ENCODE peak calls at places on chromosomes 13 and 19, in ten cellular contexts. One of them, this sample, is unnamed.
A peak's percentile ranks its signal among the peaks of the same experiment; 100 is the strongest.

GRCh38 chr13:32408296-32408998 is 19.5 kb downstream of the N4BP2L1 start:
- DNase-seq in H9: no peak
- DNase-seq in left ventricle myocardium inferior: no peak
- DNase-seq in psoas muscle: no peak
- DNase-seq in stomach: no peak
- DNase-seq in esophagus muscularis mucosa: no peak
- DNase-seq in neural progenitor cell: no peak
- DNase-seq in thyroid gland: peak; percentile 60
- DNase-seq in heart left ventricle: no peak
- DNase-seq in K562: no peak
- DNase-seq in this sample: no peak

GRCh38 chr19:45771331-45771933 is 2.4 kb upstream of the SIX5 start:
- DNase-seq in H9: no peak
- DNase-seq in left ventricle myocardium inferior: no peak
- DNase-seq in psoas muscle: no peak
- DNase-seq in stomach: peak; percentile 40
- DNase-seq in esophagus muscularis mucosa: no peak
- DNase-seq in neural progenitor cell: no peak
- DNase-seq in thyroid gland: no peak
- DNase-seq in heart left ventricle: peak; percentile 39
- DNase-seq in K562: no peak
- DNase-seq in this sample: no peak

GRCh38 chr13:66312312-66313087 is 917.6 kb downstream of the PCDH9 start:
- DNase-seq in H9: no peak
- DNase-seq in left ventricle myocardium inferior: no peak
- DNase-seq in psoas muscle: no peak
- DNase-seq in stomach: peak; percentile 60
- DNase-seq in esophagus muscularis mucosa: no peak
- DNase-seq in neural progenitor cell: no peak
- DNase-seq in thyroid gland: no peak
- DNase-seq in heart left ventricle: no peak
- DNase-seq in K562: no peak
- DNase-seq in this sample: peak; percentile 76

GRCh38 chr13:62846302-62846701 is 1430.7 kb upstream of the PCDH20 start:
- DNase-seq in H9: no peak
- DNase-seq in left ventricle myocardium inferior: no peak
- DNase-seq in psoas muscle: no peak
- DNase-seq in stomach: no peak
- DNase-seq in esophagus muscularis mucosa: no peak
- DNase-seq in neural progenitor cell: no peak
- DNase-seq in thyroid gland: no peak
- DNase-seq in heart left ventricle: no peak
- DNase-seq in K562: no peak
- DNase-seq in this sample: no peak

GRCh38 chr13:28094311-28094710 is 6.1 kb downstream of the FLT3 start:
- DNase-seq in H9: no peak
- DNase-seq in left ventricle myocardium inferior: no peak
- DNase-seq in psoas muscle: no peak
- DNase-seq in stomach: no peak
- DNase-seq in esophagus muscularis mucosa: no peak
- DNase-seq in neural progenitor cell: no peak
- DNase-seq in thyroid gland: no peak
- DNase-seq in heart left ventricle: no peak
- DNase-seq in K562: no peak
- DNase-seq in this sample: no peak

GRCh38 chr13:27406178-27406939 is 18.1 kb upstream of the GTF3A start:
- DNase-seq in H9: no peak
- DNase-seq in left ventricle myocardium inferior: no peak
- DNase-seq in psoas muscle: no peak
- DNase-seq in stomach: no peak
- DNase-seq in esophagus muscularis mucosa: no peak
- DNase-seq in neural progenitor cell: peak; percentile 31
- DNase-seq in thyroid gland: peak; percentile 18
- DNase-seq in heart left ventricle: no peak
- DNase-seq in K562: peak; percentile 14
- DNase-seq in this sample: peak; percentile 56

GRCh38 chr13:92175330-92175729 is 776.9 kb downstream of the GPC5 start:
- DNase-seq in H9: peak; percentile 34
- DNase-seq in left ventricle myocardium inferior: no peak
- DNase-seq in psoas muscle: no peak
- DNase-seq in stomach: no peak
- DNase-seq in esophagus muscularis mucosa: no peak
- DNase-seq in neural progenitor cell: peak; percentile 65
- DNase-seq in thyroid gland: peak; percentile 20
- DNase-seq in heart left ventricle: no peak
- DNase-seq in K562: peak; percentile 3
- DNase-seq in this sample: peak; percentile 94

GRCh38 chr19:2461751-2462634 is 5.2 kb upstream of the LMNB2 start:
- DNase-seq in H9: peak; percentile 84
- DNase-seq in left ventricle myocardium inferior: peak; percentile 67
- DNase-seq in psoas muscle: peak; percentile 63
- DNase-seq in stomach: peak; percentile 34
- DNase-seq in esophagus muscularis mucosa: no peak
- DNase-seq in neural progenitor cell: peak; percentile 78
- DNase-seq in thyroid gland: peak; percentile 31
- DNase-seq in heart left ventricle: peak; percentile 75
- DNase-seq in K562: peak; percentile 41
- DNase-seq in this sample: peak; percentile 48

GRCh38 chr13:30645629-30646028 is 27.9 kb downstream of the USPL1 start:
- DNase-seq in H9: no peak
- DNase-seq in left ventricle myocardium inferior: no peak
- DNase-seq in psoas muscle: no peak
- DNase-seq in stomach: no peak
- DNase-seq in esophagus muscularis mucosa: no peak
- DNase-seq in neural progenitor cell: no peak
- DNase-seq in thyroid gland: no peak
- DNase-seq in heart left ventricle: no peak
- DNase-seq in K562: no peak
- DNase-seq in this sample: no peak

GRCh38 chr13:30648522-30649012 is 30.8 kb downstream of the USPL1 start:
- DNase-seq in H9: no peak
- DNase-seq in left ventricle myocardium inferior: no peak
- DNase-seq in psoas muscle: no peak
- DNase-seq in stomach: no peak
- DNase-seq in esophagus muscularis mucosa: no peak
- DNase-seq in neural progenitor cell: no peak
- DNase-seq in thyroid gland: no peak
- DNase-seq in heart left ventricle: no peak
- DNase-seq in K562: no peak
- DNase-seq in this sample: no peak

GRCh38 chr13:30652746-30653145 is 35.0 kb downstream of the USPL1 start:
- DNase-seq in H9: no peak
- DNase-seq in left ventricle myocardium inferior: no peak
- DNase-seq in psoas muscle: no peak
- DNase-seq in stomach: no peak
- DNase-seq in esophagus muscularis mucosa: no peak
- DNase-seq in neural progenitor cell: no peak
- DNase-seq in thyroid gland: no peak
- DNase-seq in heart left ventricle: no peak
- DNase-seq in K562: no peak
- DNase-seq in this sample: no peak

GRCh38 chr13:30647420-30647819 is 29.7 kb downstream of the USPL1 start:
- DNase-seq in H9: no peak
- DNase-seq in left ventricle myocardium inferior: no peak
- DNase-seq in psoas muscle: no peak
- DNase-seq in stomach: no peak
- DNase-seq in esophagus muscularis mucosa: no peak
- DNase-seq in neural progenitor cell: no peak
- DNase-seq in thyroid gland: no peak
- DNase-seq in heart left ventricle: no peak
- DNase-seq in K562: no peak
- DNase-seq in this sample: no peak

GRCh38 chr13:30647824-30648521 is 30.3 kb downstream of the USPL1 start:
- DNase-seq in H9: no peak
- DNase-seq in left ventricle myocardium inferior: no peak
- DNase-seq in psoas muscle: no peak
- DNase-seq in stomach: no peak
- DNase-seq in esophagus muscularis mucosa: no peak
- DNase-seq in neural progenitor cell: no peak
- DNase-seq in thyroid gland: no peak
- DNase-seq in heart left ventricle: no peak
- DNase-seq in K562: no peak
- DNase-seq in this sample: no peak
- H3K4me1 ChIP-seq in H9: no peaks in the 10 kb centered on the region
- H3K4me1 ChIP-seq in left ventricle myocardium inferior: peaks cover 22% of the 10 kb centered on the region
- H3K4me1 ChIP-seq in psoas muscle: peaks cover 16% of the 10 kb centered on the region
- H3K4me1 ChIP-seq in stomach: no peaks in the 10 kb centered on the region
- H3K4me1 ChIP-seq in esophagus muscularis mucosa: peaks cover 55% of the 10 kb centered on the region
- H3K4me1 ChIP-seq in neural progenitor cell: no peaks in the 10 kb centered on the region
- H3K4me1 ChIP-seq in thyroid gland: no peaks in the 10 kb centered on the region
- H3K4me1 ChIP-seq in heart left ventricle: peaks cover 14% of the 10 kb centered on the region
- H3K4me1 ChIP-seq in K562: peaks cover 2% of the 10 kb centered on the region
- H3K4me1 ChIP-seq in this sample: peaks cover 26% of the 10 kb centered on the region

DNA sequence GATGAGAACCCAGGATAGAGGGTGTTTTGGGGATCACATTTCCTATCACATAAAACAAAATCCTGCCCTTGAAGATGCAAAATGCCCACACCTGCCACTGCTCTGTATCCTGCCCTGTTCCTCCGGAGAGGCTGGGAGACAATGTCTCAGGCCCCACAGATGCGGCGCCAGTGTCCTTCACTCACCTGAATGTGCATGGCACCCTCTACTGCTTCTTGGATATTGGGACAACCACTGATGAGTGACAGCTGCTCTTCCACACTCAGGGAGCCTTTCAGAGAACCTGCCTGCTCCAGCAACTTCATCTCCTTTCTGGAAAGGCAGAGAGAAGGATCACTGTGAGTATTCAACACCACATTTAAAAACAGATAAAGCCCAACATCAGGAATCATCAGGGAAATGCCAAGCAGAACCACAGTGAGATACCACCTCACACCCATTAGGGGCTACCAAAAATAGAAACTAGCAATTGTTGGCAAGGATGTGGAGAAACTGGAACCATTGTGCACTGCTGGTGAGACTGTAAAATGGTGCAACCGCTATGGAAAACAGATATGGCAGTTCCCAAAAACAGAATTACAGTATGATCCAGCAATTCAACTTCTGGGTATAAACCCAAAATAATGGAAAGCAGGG is 36.4 kb downstream of the CRYL1 start:
- DNase-seq in H9: no peak
- DNase-seq in left ventricle myocardium inferior: no peak
- DNase-seq in psoas muscle: no peak
- DNase-seq in stomach: peak; percentile 49
- DNase-seq in esophagus muscularis mucosa: no peak
- DNase-seq in neural progenitor cell: no peak
- DNase-seq in thyroid gland: peak; percentile 48
- DNase-seq in heart left ventricle: peak; percentile 62
- DNase-seq in K562: no peak
- DNase-seq in this sample: no peak
- TF ChIP-seq CTCF in H9: no peak
- TF ChIP-seq CTCF in left ventricle myocardium inferior: peak; percentile 38
- TF ChIP-seq CTCF in psoas muscle: peak; percentile 41
- TF ChIP-seq CTCF in stomach: no peak
- TF ChIP-seq CTCF in esophagus muscularis mucosa: peak; percentile 24
- TF ChIP-seq CTCF in neural progenitor cell: no peak
- TF ChIP-seq CTCF in thyroid gland: peak; percentile 48
- TF ChIP-seq CTCF in heart left ventricle: peak; percentile 57
- TF ChIP-seq CTCF in K562: peak; percentile 31
- TF ChIP-seq CTCF in this sample: no peak

GRCh38 chr19:28537896-28538295 is 675.1 kb downstream of the UQCRFS1 start:
- DNase-seq in H9: no peak
- DNase-seq in left ventricle myocardium inferior: no peak
- DNase-seq in psoas muscle: no peak
- DNase-seq in stomach: no peak
- DNase-seq in esophagus muscularis mucosa: no peak
- DNase-seq in neural progenitor cell: no peak
- DNase-seq in thyroid gland: no peak
- DNase-seq in heart left ventricle: no peak
- DNase-seq in K562: no peak
- DNase-seq in this sample: no peak

GRCh38 chr19:28535352-28535775 is 677.6 kb downstream of the UQCRFS1 start:
- DNase-seq in H9: no peak
- DNase-seq in left ventricle myocardium inferior: no peak
- DNase-seq in psoas muscle: no peak
- DNase-seq in stomach: no peak
- DNase-seq in esophagus muscularis mucosa: no peak
- DNase-seq in neural progenitor cell: no peak
- DNase-seq in thyroid gland: no peak
- DNase-seq in heart left ventricle: no peak
- DNase-seq in K562: peak; percentile 38
- DNase-seq in this sample: no peak

GRCh38 chr19:28534740-28535351 is 678.1 kb downstream of the UQCRFS1 start:
- DNase-seq in H9: no peak
- DNase-seq in left ventricle myocardium inferior: no peak
- DNase-seq in psoas muscle: no peak
- DNase-seq in stomach: no peak
- DNase-seq in esophagus muscularis mucosa: no peak
- DNase-seq in neural progenitor cell: no peak
- DNase-seq in thyroid gland: no peak
- DNase-seq in heart left ventricle: no peak
- DNase-seq in K562: no peak
- DNase-seq in this sample: no peak

GRCh38 chr19:28539759-28540158 is 673.2 kb downstream of the UQCRFS1 start:
- DNase-seq in H9: no peak
- DNase-seq in left ventricle myocardium inferior: no peak
- DNase-seq in psoas muscle: no peak
- DNase-seq in stomach: no peak
- DNase-seq in esophagus muscularis mucosa: no peak
- DNase-seq in neural progenitor cell: no peak
- DNase-seq in thyroid gland: no peak
- DNase-seq in heart left ventricle: no peak
- DNase-seq in K562: no peak
- DNase-seq in this sample: no peak

DNA sequence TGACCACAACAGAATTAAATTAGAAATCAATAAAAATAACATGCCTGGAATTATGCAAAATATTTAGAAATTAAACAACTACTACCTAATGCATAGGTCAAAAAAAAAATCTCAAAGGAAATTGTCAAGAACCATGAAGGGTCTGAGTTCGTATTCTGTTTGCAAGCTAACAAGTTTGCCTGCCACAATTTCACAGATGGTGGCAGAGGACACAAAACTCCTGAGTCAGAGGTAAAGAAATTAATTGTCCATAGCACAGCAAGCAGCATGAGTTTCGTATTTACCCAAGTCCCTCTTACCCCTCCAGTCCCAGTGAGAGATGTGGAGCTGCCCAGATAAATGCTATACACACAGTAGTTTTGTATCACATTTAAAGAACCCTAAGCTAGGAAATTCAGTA is 675.9 kb downstream of the UQCRFS1 start:
- DNase-seq in H9: no peak
- DNase-seq in left ventricle myocardium inferior: no peak
- DNase-seq in psoas muscle: no peak
- DNase-seq in stomach: no peak
- DNase-seq in esophagus muscularis mucosa: no peak
- DNase-seq in neural progenitor cell: no peak
- DNase-seq in thyroid gland: no peak
- DNase-seq in heart left ventricle: no peak
- DNase-seq in K562: no peak
- DNase-seq in this sample: no peak
- H3K4me1 ChIP-seq in H9: no peaks in the 10 kb centered on the region
- H3K4me1 ChIP-seq in left ventricle myocardium inferior: no peaks in the 10 kb centered on the region
- H3K4me1 ChIP-seq in psoas muscle: no peaks in the 10 kb centered on the region
- H3K4me1 ChIP-seq in stomach: no peaks in the 10 kb centered on the region
- H3K4me1 ChIP-seq in esophagus muscularis mucosa: no peaks in the 10 kb centered on the region
- H3K4me1 ChIP-seq in neural progenitor cell: no peaks in the 10 kb centered on the region
- H3K4me1 ChIP-seq in thyroid gland: no peaks in the 10 kb centered on the region
- H3K4me1 ChIP-seq in heart left ventricle: no peaks in the 10 kb centered on the region
- H3K4me1 ChIP-seq in K562: peaks cover 3% of the 10 kb centered on the region
- H3K4me1 ChIP-seq in this sample: no peaks in the 10 kb centered on the region

DNA sequence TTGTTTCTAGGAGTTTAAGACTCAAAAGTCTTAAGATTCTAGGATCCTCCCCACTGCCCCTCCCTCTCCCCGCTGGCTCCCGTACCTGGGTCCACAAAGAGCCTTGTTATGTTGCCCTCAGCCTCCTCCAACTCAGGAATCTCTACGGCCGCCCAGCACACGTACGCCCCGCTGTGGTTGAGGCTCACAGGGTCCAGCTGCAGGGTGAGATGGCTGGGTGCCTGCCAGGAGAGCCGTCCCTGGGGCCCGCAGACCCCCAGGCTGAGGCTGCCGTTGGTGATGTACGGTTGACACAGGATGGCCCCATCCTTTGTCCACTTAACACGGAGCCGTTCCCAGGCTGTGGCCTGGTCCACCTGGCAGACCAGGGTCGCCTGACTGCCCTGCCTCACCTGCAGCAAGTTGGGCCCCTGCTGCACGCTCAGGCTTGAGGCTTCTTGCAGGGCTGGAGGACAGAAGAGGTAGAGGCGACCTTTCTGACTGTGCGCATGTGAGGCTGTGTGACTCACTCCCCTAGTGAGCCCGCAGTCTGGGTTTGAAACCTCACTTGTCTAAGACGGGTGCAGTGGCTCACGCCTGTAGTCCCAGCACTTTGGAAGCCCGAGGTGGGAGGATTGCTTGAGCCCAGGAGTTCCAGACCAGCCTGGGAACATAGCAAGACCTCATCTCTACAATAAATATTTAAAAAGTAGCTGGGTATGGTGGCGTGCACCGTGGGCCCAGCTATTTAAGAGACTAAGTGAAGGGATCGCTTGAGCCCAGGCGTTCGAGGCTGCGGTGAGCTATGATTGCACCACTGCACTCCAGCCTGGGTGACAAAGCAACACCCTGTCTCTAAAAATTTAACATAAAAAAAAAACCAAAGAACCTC is 4.1 kb downstream of the TMIGD2 start:
- DNase-seq in H9: peak; percentile 61
- DNase-seq in left ventricle myocardium inferior: no peak
- DNase-seq in psoas muscle: no peak
- DNase-seq in stomach: no peak
- DNase-seq in esophagus muscularis mucosa: no peak
- DNase-seq in neural progenitor cell: peak; percentile 19
- DNase-seq in thyroid gland: no peak
- DNase-seq in heart left ventricle: no peak
- DNase-seq in K562: no peak
- DNase-seq in this sample: no peak
- TF ChIP-seq CTCF in H9: peak; percentile 30
- TF ChIP-seq CTCF in left ventricle myocardium inferior: no peak
- TF ChIP-seq CTCF in psoas muscle: no peak
- TF ChIP-seq CTCF in stomach: no peak
- TF ChIP-seq CTCF in esophagus muscularis mucosa: no peak
- TF ChIP-seq CTCF in neural progenitor cell: peak; percentile 11
- TF ChIP-seq CTCF in thyroid gland: no peak
- TF ChIP-seq CTCF in heart left ventricle: no peak
- TF ChIP-seq CTCF in K562: peak; percentile 19
- TF ChIP-seq CTCF in this sample: no peak